ENCODE peak calls at places on chromosomes 1 and 21, in six cellular contexts. F, K, Q, N, W and A are unnamed samples.

GRCh38 chr1:88650676-88651418 is 33.2 kb upstream of the PKN2 start:
- DNase-seq in F (no peak), Q (no peak), K (no peak), W (no peak), N (no peak), A (no peak)

GRCh38 chr1:214259353-214259982 is 21.5 kb upstream of the SMYD2 start:
- DNase-seq in K (no peak), F (peak), N (no peak), W (no peak), Q (no peak), A (no peak)

GRCh38 chr1:183932412-183932811 is 105.1 kb downstream of the COLGALT2 start:
- DNase-seq in W (peak), Q (peak), N (peak), F (no peak), K (peak), A (peak)

GRCh38 chr1:202063093-202063492 is 52.7 kb downstream of the ELF3 start:
- DNase-seq in F (peak), N (no peak), W (no peak), K (no peak), Q (no peak), A (no peak)

GRCh38 chr1:202818819-202819218 is 8.1 kb downstream of the PCAT6 start:
- DNase-seq in N (no peak), Q (no peak), F (no peak), K (no peak), W (no peak), A (no peak)

GRCh38 chr21:38985423-38986378 is 180.0 kb downstream of the ETS2 start:
- DNase-seq in K (peak), F (no peak), Q (peak), N (peak), W (no peak), A (peak)

GRCh38 chr1:206556748-206557635 is 49.7 kb downstream of the RASSF5 start:
- DNase-seq in K (peak), N (peak), W (peak), Q (peak), F (peak), A (peak)

GRCh38 chr1:210010161-210010560 is 72.1 kb downstream of the SYT14 start:
- DNase-seq in Q (no peak), W (no peak), F (no peak), N (no peak), K (no peak), A (no peak)

GRCh38 chr1:197984273-197984672 is 67.1 kb downstream of the LHX9 start:
- DNase-seq in N (no peak), Q (no peak), F (no peak), W (no peak), K (no peak), A (no peak)

GRCh38 chr1:46616277-46617107 is at the start of gene MOB3C:
- DNase-seq in N (peak), K (peak), F (peak), Q (peak), W (peak), A (peak)

GRCh38 chr21:33762798-33763572 is 120.7 kb downstream of the ITSN1 start:
- DNase-seq in F (no peak), W (no peak), K (no peak), Q (no peak), N (no peak), A (no peak)

GRCh38 chr1:62774006-62774405 is 9.9 kb upstream of the ATG4C start:
- DNase-seq in N (no peak), Q (no peak), F (no peak), W (no peak), K (no peak), A (no peak)

GRCh38 chr1:153633161-153633746 is 612 bp upstream of the CHTOP start:
- DNase-seq in W (no peak), K (peak), F (peak), N (no peak), Q (no peak), A (no peak)

GRCh38 chr1:209685835-209686234 is 10.6 kb downstream of the G0S2 start:
- DNase-seq in F (no peak), Q (no peak), W (no peak), N (no peak), K (no peak), A (no peak)

GRCh38 chr1:225431081-225431863 is 3.4 kb upstream of the LBR start:
- DNase-seq in Q (no peak), K (no peak), N (no peak), W (no peak), F (no peak), A (no peak)

GRCh38 chr21:41142051-41142795 is 25.7 kb upstream of the BACE2 start:
- DNase-seq in N (peak), W (no peak), F (peak), Q (no peak), K (no peak), A (no peak)

GRCh38 chr1:65067491-65068201 is 80.4 kb upstream of the AK4 start:
- DNase-seq in W (peak), N (peak), Q (peak), K (peak), F (peak), A (peak)

GRCh38 chr1:61743716-61744620 is 1.7 kb downstream of the PATJ start:
- DNase-seq in K (no peak), N (no peak), F (no peak), W (no peak), Q (no peak), A (no peak)

GRCh38 chr21:16773206-16773605 is 739.6 kb upstream of the CXADR start:
- DNase-seq in N (no peak), F (no peak), Q (no peak), K (no peak), W (no peak), A (no peak)

GRCh38 chr1:152001631-152002584 is 8.2 kb upstream of the S100A10 start:
- DNase-seq in F (peak), K (peak), Q (peak), W (peak), N (peak), A (peak)

GRCh38 chr1:11882814-11883538 is 24.2 kb upstream of the NPPB start:
- DNase-seq in N (no peak), Q (peak), F (no peak), K (peak), W (no peak), A (no peak)

GRCh38 chr1:14826172-14826636 is 227.7 kb downstream of the KAZN start:
- DNase-seq in W (no peak), N (no peak), F (no peak), K (no peak), Q (no peak), A (peak)

GRCh38 chr1:86471296-86471695 is 2.6 kb downstream of the CLCA1 start:
- DNase-seq in Q (no peak), F (no peak), K (no peak), W (no peak), N (no peak), A (no peak)

GRCh38 chr1:86472767-86473166 is 4.0 kb downstream of the CLCA1 start:
- DNase-seq in Q (no peak), F (no peak), N (no peak), W (no peak), K (no peak), A (no peak)

GRCh38 chr1:86470859-86471258 is 2.1 kb downstream of the CLCA1 start:
- DNase-seq in Q (no peak), K (no peak), F (no peak), W (no peak), N (no peak), A (no peak)

GRCh38 chr1:86468501-86468977 is at the start of gene CLCA1:
- DNase-seq in Q (no peak), F (no peak), K (no peak), W (no peak), N (no peak), A (no peak)

DNA sequence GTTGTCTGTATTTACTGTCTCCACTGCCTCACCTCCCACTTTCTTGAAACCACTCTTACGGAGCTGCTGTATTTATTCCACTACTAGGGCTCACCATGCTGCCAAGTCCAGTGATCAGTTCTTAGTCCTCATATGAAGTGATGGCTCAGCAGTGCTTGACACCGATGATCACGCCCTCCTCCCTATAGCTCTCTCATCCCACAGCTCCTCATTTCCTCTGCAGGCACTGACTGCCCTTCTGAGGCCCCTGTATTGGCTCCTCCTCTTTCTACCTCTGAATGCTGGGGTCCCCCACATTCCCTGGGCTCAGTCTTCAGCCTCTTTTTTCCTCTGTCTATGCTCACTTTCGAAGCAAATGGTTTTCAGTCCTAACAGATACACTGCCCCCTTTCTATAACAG is 3.4 kb downstream of the CLCA1 start:
- DNase-seq in W (no peak), N (no peak), K (no peak), F (no peak), Q (no peak), A (no peak)
- H3K27ac ChIP-seq in W (no peak), N (no peak), K (no peak), F (no peak), Q (no peak), A (no peak)

DNA sequence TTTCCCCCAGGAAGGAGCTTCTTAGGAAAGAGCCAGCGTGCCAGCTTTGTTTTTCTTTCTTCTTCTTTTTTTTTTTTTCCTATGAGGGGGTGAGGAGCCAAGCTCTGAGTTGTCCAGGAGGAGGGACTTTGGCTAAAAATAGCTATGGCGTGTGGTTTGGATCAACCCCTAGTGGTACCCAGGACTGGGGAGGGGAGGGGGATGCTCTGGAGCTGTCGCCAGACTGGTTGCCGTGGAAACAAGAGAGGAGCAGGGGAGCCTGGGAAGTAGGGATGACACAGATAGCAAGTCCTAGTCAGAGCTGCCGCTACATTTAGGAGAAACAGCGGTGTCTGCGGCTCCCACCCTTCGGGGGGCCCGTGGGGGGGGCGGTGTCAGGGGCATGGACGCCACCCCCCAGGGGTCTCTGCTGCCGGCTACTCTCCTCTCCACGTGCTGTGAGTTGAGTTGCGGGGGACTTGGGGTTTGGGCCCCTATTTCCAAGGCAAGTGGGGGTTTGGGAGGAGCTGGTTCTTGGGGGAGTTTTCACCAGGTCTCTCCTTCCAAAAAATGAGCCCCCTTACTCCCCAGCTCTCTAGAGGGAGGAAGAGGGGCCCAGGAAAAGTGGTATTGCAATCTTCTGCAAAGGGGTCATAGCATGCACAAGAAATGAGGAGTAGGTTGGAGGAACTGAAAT is at the start of gene KCNJ9:
- DNase-seq in Q (no peak), W (peak), N (peak), F (no peak), K (no peak), A (no peak)
- H3K27ac ChIP-seq in Q (no peak), W (peak), N (peak), F (no peak), K (no peak), A (no peak)

GRCh38 chr21:28269173-28269572 is 723.5 kb downstream of the LTN1 start:
- DNase-seq in N (no peak), F (no peak), W (no peak), K (no peak), Q (no peak), A (no peak)
- H3K27ac ChIP-seq in N (no peak), F (no peak), W (no peak), K (no peak), Q (no peak), A (peak)

DNA sequence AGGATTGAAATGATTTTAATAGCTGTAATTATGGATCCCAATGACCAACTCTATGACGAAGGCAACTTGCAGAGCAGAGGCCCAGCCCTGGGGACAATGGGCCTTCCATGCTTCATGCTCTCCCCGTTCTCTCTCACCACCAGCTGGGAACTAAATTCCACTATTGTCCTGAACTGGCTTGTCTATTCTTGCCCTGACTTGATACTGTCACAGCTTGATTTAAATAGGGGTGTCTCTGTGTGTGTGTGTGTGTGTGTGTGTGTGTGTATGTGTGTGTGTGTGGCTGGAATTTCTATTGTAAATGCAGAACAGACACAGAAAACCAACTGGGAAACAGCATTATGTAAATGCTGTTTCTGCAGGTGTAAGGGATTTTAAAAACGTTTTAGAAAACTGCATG is 57.0 kb downstream of the SLC22A15 start:
- DNase-seq in K (no peak), N (peak), W (peak), F (no peak), Q (no peak), A (no peak)
- H3K27ac ChIP-seq in K (no peak), N (peak), W (peak), F (no peak), Q (no peak), A (no peak)

GRCh38 chr21:31573217-31573616 is 86.3 kb upstream of the SOD1 start:
- DNase-seq in K (no peak), N (no peak), F (no peak), W (no peak), Q (no peak), A (no peak)
- H3K27ac ChIP-seq in K (no peak), N (no peak), F (no peak), W (no peak), Q (no peak), A (no peak)

DNA sequence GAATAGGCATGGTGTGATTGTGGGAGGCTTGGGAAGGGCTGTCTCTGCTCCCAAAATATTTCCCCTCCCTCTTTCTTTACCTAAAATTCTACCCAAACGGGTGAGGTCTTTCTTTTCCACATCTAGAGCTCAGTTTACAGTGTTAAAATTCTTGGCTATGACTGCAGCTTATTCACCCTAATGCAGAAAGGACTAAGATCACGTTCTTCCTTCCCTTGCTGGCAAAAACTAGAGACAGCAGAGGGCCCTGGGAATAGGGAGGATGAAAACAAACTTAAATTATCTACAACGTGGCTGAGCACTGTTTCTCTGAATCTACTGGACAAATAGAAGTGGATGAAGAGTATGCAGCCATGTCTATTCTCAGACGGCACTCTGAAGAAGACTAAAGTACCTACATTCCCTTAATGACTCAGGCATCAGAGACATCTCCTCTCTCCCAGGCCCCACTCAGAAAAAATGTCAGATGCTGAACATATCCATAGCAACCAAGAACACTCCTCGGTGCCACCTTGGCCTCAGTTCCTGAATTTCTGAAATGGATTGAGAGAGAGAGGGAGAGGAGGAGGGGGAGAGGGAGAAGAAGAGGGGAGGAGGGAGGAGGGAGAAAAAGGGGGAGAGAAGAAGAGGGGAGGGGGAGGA is 16.1 kb upstream of the OVAAL start:
- DNase-seq in F (no peak), W (no peak), N (no peak), K (no peak), Q (no peak), A (no peak)
- H3K27ac ChIP-seq in F (no peak), W (no peak), N (no peak), K (peak), Q (peak), A (peak)

GRCh38 chr1:34286547-34286946 is 109.8 kb downstream of the C1orf94 start:
- DNase-seq in K (no peak), N (no peak), W (no peak), F (no peak), Q (no peak), A (no peak)
- H3K27ac ChIP-seq in K (no peak), N (no peak), W (no peak), F (no peak), Q (no peak), A (no peak)